ENCODE peak calls at places on chromosomes 6 and 20, in four cellular contexts. R is RPMI8226, A is Daoy, K is GM23338. P is an unnamed sample.

GRCh38 chr20:11155156-11155805 is 481.5 kb upstream of the JAG1 start:
- DNase-seq in R (no peak), K (no peak), A (no peak), P (no peak)

GRCh38 chr6:161630674-161631073 is 356.8 kb upstream of the AGPAT4 start:
- DNase-seq in A (peak), K (no peak), R (no peak), P (no peak)

GRCh38 chr20:25669826-25670422 is 26.7 kb downstream of the ZNF337 start:
- DNase-seq in K (peak), R (no peak), A (no peak), P (peak)

GRCh38 chr6:56004421-56004820 is 129.0 kb upstream of the BMP5 start:
- DNase-seq in K (no peak), A (peak), R (no peak), P (no peak)

GRCh38 chr6:121247386-121247785 is 86.9 kb downstream of the TBC1D32 start:
- DNase-seq in K (no peak), R (no peak), A (no peak), P (no peak)

GRCh38 chr6:12403201-12403826 is 113.2 kb downstream of the EDN1 start:
- DNase-seq in A (peak), R (no peak), K (no peak), P (no peak)

GRCh38 chr6:128492386-128492785 is 28.0 kb downstream of the PTPRK start:
- DNase-seq in R (no peak), A (peak), K (no peak), P (no peak)

GRCh38 chr6:69584536-69584912 is 212.3 kb downstream of the LMBRD1 start:
- DNase-seq in K (no peak), A (no peak), R (no peak), P (no peak)

GRCh38 chr6:42136508-42137191 is 5.8 kb downstream of the C6orf132 start:
- DNase-seq in A (peak), K (peak), R (peak), P (peak)